ENCODE peak calls at places on chromosomes 7 and 10, in nine cellular contexts. E is pancreas; F is GM23338; V is activated T-helper 1 cell treated with Interleukin-2 at 50 U/mL for 16 hours; J is neural crest cell; Z is NCI-H774; B is astrocyte of the spinal cord; Q is stimulated activated naive CD4-positive, alpha-beta T cell treated with Interleukin-2 at 50 U/mL for 16 hours; T is central memory CD4-positive, alpha-beta T cell. A is an unnamed sample.

GRCh38 chr10:95430231-95430951 is 130.8 kb downstream of the SORBS1 start:
- DNase-seq in E (peak), Q (no peak), T (peak), B (peak), J (peak), Z (peak), F (peak), V (peak), A (no peak)

GRCh38 chr7:117399820-117400422 is 27.4 kb downstream of the ASZ1 start:
- DNase-seq in V (no peak), T (no peak), B (no peak), J (no peak), Z (no peak), F (no peak), Q (no peak), E (no peak), A (no peak)

GRCh38 chr7:5510426-5511045 is 86.9 kb upstream of the TNRC18 start:
- DNase-seq in Q (no peak), J (no peak), B (no peak), V (no peak), F (no peak), E (no peak), T (no peak), Z (no peak), A (no peak)

GRCh38 chr7:35007768-35008167 is 29.5 kb downstream of the DPY19L1 start:
- DNase-seq in T (no peak), Z (no peak), Q (no peak), E (no peak), B (no peak), F (no peak), J (no peak), V (no peak), A (no peak)

GRCh38 chr7:45869426-45869825 is 3.5 kb downstream of the CCDC201 start:
- DNase-seq in T (no peak), F (no peak), J (no peak), V (no peak), E (no peak), Q (no peak), B (peak), Z (no peak), A (no peak)

GRCh38 chr7:39624935-39625694 is 1.7 kb downstream of the RALA start:
- DNase-seq in F (no peak), Z (no peak), T (no peak), V (no peak), Q (no peak), E (no peak), J (no peak), B (no peak), A (no peak)

GRCh38 chr10:72425133-72425532 is 70.4 kb upstream of the DNAJB12 start:
- DNase-seq in V (no peak), Q (no peak), Z (no peak), E (no peak), B (no peak), F (no peak), J (no peak), T (no peak), A (no peak)

GRCh38 chr7:34311591-34311990 is 346.4 kb upstream of the NPSR1 start:
- DNase-seq in F (no peak), E (no peak), J (no peak), Q (no peak), V (no peak), Z (no peak), B (peak), T (no peak), A (no peak)

GRCh38 chr7:48299580-48300169 is 128.4 kb downstream of the ABCA13 start:
- DNase-seq in T (no peak), V (no peak), F (peak), Q (no peak), J (peak), B (peak), E (peak), Z (peak), A (peak)

GRCh38 chr10:63798599-63799498 is 277.6 kb downstream of the REEP3 start:
- DNase-seq in B (peak), J (no peak), V (no peak), Q (no peak), Z (no peak), E (peak), F (peak), T (no peak), A (peak)